ENCODE peak calls at places on chromosomes 11 and 22, in six cellular contexts. D is trophoblast cell, Y is IMR-90, K is H9, B is mesenchymal stem cell, J is H1. A is an unnamed sample.

GRCh38 chr11:3201677-3202181 is 16.9 kb downstream of the MRGPRG start:
- DNase-seq in D (no peak), Y (no peak), K (peak; percentile 26), B (no peak), J (no peak), A (no peak)

GRCh38 chr11:3674189-3674588 is 3.0 kb upstream of the CHRNA10 start:
- DNase-seq in D (peak; percentile 97), Y (peak; percentile 88), K (no peak), B (peak; percentile 28), J (peak; percentile 5), A (no peak)

GRCh38 chr11:12693485-12694181 is 19.4 kb downstream of the TEAD1 start:
- DNase-seq in D (peak; percentile 42), Y (peak; percentile 99), K (no peak), B (peak; percentile 99), J (no peak), A (no peak)

GRCh38 chr11:44746894-44747293 is 20.1 kb downstream of the TSPAN18 start:
- DNase-seq in D (no peak), Y (no peak), K (peak; percentile 29), B (no peak), J (no peak), A (no peak)

GRCh38 chr11:126440792-126441514 is 85.5 kb downstream of the ST3GAL4 start:
- DNase-seq in D (peak; percentile 87), Y (peak; percentile 59), K (peak; percentile 92), B (peak; percentile 72), J (peak; percentile 64), A (peak; percentile 80)

GRCh38 chr22:39173787-39174497 is 21.5 kb upstream of the CBX7 start:
- DNase-seq in D (no peak), Y (no peak), K (no peak), B (no peak), J (no peak), A (no peak)

GRCh38 chr11:47394322-47395224 is 13.8 kb upstream of the SLC39A13 start:
- DNase-seq in D (peak; percentile 31), Y (peak; percentile 20), K (peak; percentile 32), B (peak; percentile 50), J (no peak), A (no peak)

GRCh38 chr22:47196881-47197701 is 434.6 kb downstream of the TBC1D22A start:
- DNase-seq in D (no peak), Y (no peak), K (peak; percentile 22), B (no peak), J (no peak), A (no peak)

GRCh38 chr22:23764931-23765881 is 2.4 kb downstream of the C22orf15 start:
- DNase-seq in D (no peak), Y (no peak), K (no peak), B (no peak), J (no peak), A (no peak)

GRCh38 chr11:6632116-6633073 is 13.2 kb upstream of the TPP1 start:
- DNase-seq in D (no peak), Y (no peak), K (peak; percentile 22), B (no peak), J (no peak), A (no peak)

GRCh38 chr11:68832476-68833176 is 9.1 kb downstream of the CPT1A start:
- DNase-seq in D (no peak), Y (no peak), K (no peak), B (no peak), J (no peak), A (no peak)

GRCh38 chr11:104093426-104094280 is 57.2 kb downstream of the DDI1 start:
- DNase-seq in D (no peak), Y (peak; percentile 14), K (no peak), B (no peak), J (no peak), A (no peak)

GRCh38 chr11:76769645-76770586 is 13.2 kb upstream of the TSKU start:
- DNase-seq in D (no peak), Y (peak; percentile 72), K (no peak), B (peak; percentile 70), J (no peak), A (no peak)

GRCh38 chr22:49885281-49885680 is 31.6 kb downstream of the ZBED4 start:
- DNase-seq in D (no peak), Y (no peak), K (no peak), B (no peak), J (no peak), A (no peak)

GRCh38 chr22:20962491-20962945 is 4.5 kb upstream of the AIFM3 start:
- DNase-seq in D (no peak), Y (no peak), K (no peak), B (no peak), J (no peak), A (no peak)

GRCh38 chr11:126317681-126318641 is 14.1 kb downstream of the DCPS start:
- DNase-seq in D (no peak), Y (peak; percentile 83), K (no peak), B (peak; percentile 78), J (no peak), A (no peak)

GRCh38 chr22:45077286-45077685 is 67.5 kb upstream of the PHF21B start:
- DNase-seq in D (no peak), Y (no peak), K (no peak), B (no peak), J (no peak), A (no peak)

GRCh38 chr22:44540756-44541670 is 43.0 kb upstream of the RTL6 start:
- DNase-seq in D (no peak), Y (no peak), K (no peak), B (no peak), J (no peak), A (no peak)

GRCh38 chr11:74220376-74220775 is 49.3 kb downstream of the PPME1 start:
- DNase-seq in D (peak; percentile 98), Y (no peak), K (no peak), B (no peak), J (no peak), A (no peak)

GRCh38 chr11:62573006-62573591 is 592 bp downstream of the EEF1G start:
- DNase-seq in D (peak; percentile 42), Y (no peak), K (no peak), B (peak; percentile 45), J (no peak), A (no peak)

GRCh38 chr11:30863177-30863576 is 277.0 kb upstream of the MPPED2 start:
- DNase-seq in D (no peak), Y (no peak), K (no peak), B (no peak), J (no peak), A (no peak)

GRCh38 chr22:37546436-37547248 is 13.6 kb upstream of the CDC42EP1 start:
- DNase-seq in D (peak; percentile 83), Y (peak; percentile 68), K (peak; percentile 85), B (peak; percentile 99), J (no peak), A (no peak)
- H2AFZ ChIP-seq in D (peak overlapping the region; percentile 37), Y (peak overlapping the region; percentile 97), K (no peak overlapping the region), B (no peak overlapping the region), J (peak overlapping the region; percentile 4), A (peak overlapping the region; percentile 92)

GRCh38 chr11:67289651-67290479 is 762 bp downstream of the ANKRD13D start:
- DNase-seq in D (peak; percentile 37), Y (no peak), K (no peak), B (no peak), J (no peak), A (no peak)

GRCh38 chr11:67289226-67289650 is at the start of gene ANKRD13D:
- DNase-seq in D (peak; percentile 73), Y (no peak), K (no peak), B (no peak), J (no peak), A (no peak)

GRCh38 chr11:67287355-67288197 is 1.5 kb upstream of the ANKRD13D start:
- DNase-seq in D (no peak), Y (no peak), K (no peak), B (no peak), J (no peak), A (no peak)

GRCh38 chr11:67288198-67288451 is 978 bp upstream of the ANKRD13D start:
- DNase-seq in D (no peak), Y (no peak), K (no peak), B (no peak), J (no peak), A (no peak)

GRCh38 chr11:67288452-67289225 is 464 bp upstream of the ANKRD13D start:
- DNase-seq in D (peak; percentile 76), Y (peak; percentile 88), K (peak; percentile 88), B (peak; percentile 97), J (no peak), A (peak; percentile 87)
- H3K23ac ChIP-seq in D (no peak overlapping the region), Y (peak overlapping the region; percentile 84), K (no peak overlapping the region), B (peak overlapping the region; percentile 92), J (no peak overlapping the region), A (peak overlapping the region; percentile 99)

GRCh38 chr11:123122341-123122740 is 60.4 kb upstream of the HSPA8 start:
- DNase-seq in D (peak; percentile 68), Y (peak; percentile 78), K (no peak), B (peak; percentile 90), J (no peak), A (no peak)
- H2AFZ ChIP-seq in D (no peak overlapping the region), Y (peak overlapping the region; percentile 46), K (no peak overlapping the region), B (no peak overlapping the region), J (no peak overlapping the region), A (peak overlapping the region; percentile 28)

GRCh38 chr11:114290503-114291239 is 5.5 kb upstream of the NNMT start:
- DNase-seq in D (peak; percentile 68), Y (no peak), K (no peak), B (peak; percentile 63), J (no peak), A (no peak)

GRCh38 chr11:114291847-114292680 is 4.1 kb upstream of the NNMT start:
- DNase-seq in D (peak; percentile 79), Y (peak; percentile 85), K (no peak), B (peak; percentile 86), J (no peak), A (no peak)

GRCh38 chr11:114295676-114296081 is 520 bp upstream of the NNMT start:
- DNase-seq in D (no peak), Y (no peak), K (no peak), B (no peak), J (no peak), A (no peak)

GRCh38 chr11:114291381-114291780 is 4.8 kb upstream of the NNMT start:
- DNase-seq in D (peak; percentile 96), Y (peak; percentile 66), K (no peak), B (peak; percentile 92), J (no peak), A (no peak)

GRCh38 chr11:114293201-114293711 is 2.9 kb upstream of the NNMT start:
- DNase-seq in D (no peak), Y (no peak), K (no peak), B (no peak), J (no peak), A (no peak)
- H3K23ac ChIP-seq in D (no peak overlapping the region), Y (peak overlapping the region; percentile 90), K (no peak overlapping the region), B (no peak overlapping the region), J (no peak overlapping the region), A (no peak overlapping the region)